ENCODE peak calls at places on chromosomes 2 and 18, in ten cellular contexts. One of them, this sample, is unnamed.

GRCh38 chr2:137770161-137770560 is 194.1 kb upstream of the HNMT start:
- DNase-seq in substantia nigra: no peak
- DNase-seq in activated CD8-positive, alpha-beta memory T cell treated with anti-CD3 and anti-CD28 coated beads, Interleukin-2, amount 50 U/mL, for 48 hours: no peak
- DNase-seq in activated effector memory CD4-positive, alpha-beta T cell treated with anti-CD3 and anti-CD28 coated beads, Interleukin-2, amount 50 U/mL, for 16 hours: no peak
- DNase-seq in memory B cell: no peak
- DNase-seq in activated T-helper 1 cell treated with anti-CD3 and anti-CD28 coated beads, Interleukin-2, amount 50 U/mL, for 16 hours: no peak
- DNase-seq in stimulated activated CD4-positive, alpha-beta T cell treated with anti-CD3 and anti-CD28 coated beads, Interleukin-1b, Interleukin-23, amount 100 ng/mL, for 24 hours: no peak
- DNase-seq in AG04449: no peak
- DNase-seq in DND-41: no peak
- DNase-seq in endothelial cell: no peak
- DNase-seq in this sample: no peak

GRCh38 chr18:62877448-62878221 is 162.3 kb downstream of the PHLPP1 start:
- DNase-seq in memory B cell: no peak
- DNase-seq in activated CD8-positive, alpha-beta memory T cell treated with anti-CD3 and anti-CD28 coated beads, Interleukin-2, amount 50 U/mL, for 48 hours: no peak
- DNase-seq in substantia nigra: no peak
- DNase-seq in activated T-helper 1 cell treated with anti-CD3 and anti-CD28 coated beads, Interleukin-2, amount 50 U/mL, for 16 hours: no peak
- DNase-seq in endothelial cell: no peak
- DNase-seq in AG04449: peak
- DNase-seq in DND-41: no peak
- DNase-seq in stimulated activated CD4-positive, alpha-beta T cell treated with anti-CD3 and anti-CD28 coated beads, Interleukin-1b, Interleukin-23, amount 100 ng/mL, for 24 hours: no peak
- DNase-seq in activated effector memory CD4-positive, alpha-beta T cell treated with anti-CD3 and anti-CD28 coated beads, Interleukin-2, amount 50 U/mL, for 16 hours: no peak
- DNase-seq in this sample: peak

GRCh38 chr18:9181275-9181674 is 44.7 kb downstream of the ANKRD12 start:
- DNase-seq in activated CD8-positive, alpha-beta memory T cell treated with anti-CD3 and anti-CD28 coated beads, Interleukin-2, amount 50 U/mL, for 48 hours: no peak
- DNase-seq in AG04449: no peak
- DNase-seq in activated T-helper 1 cell treated with anti-CD3 and anti-CD28 coated beads, Interleukin-2, amount 50 U/mL, for 16 hours: no peak
- DNase-seq in stimulated activated CD4-positive, alpha-beta T cell treated with anti-CD3 and anti-CD28 coated beads, Interleukin-1b, Interleukin-23, amount 100 ng/mL, for 24 hours: no peak
- DNase-seq in activated effector memory CD4-positive, alpha-beta T cell treated with anti-CD3 and anti-CD28 coated beads, Interleukin-2, amount 50 U/mL, for 16 hours: no peak
- DNase-seq in endothelial cell: no peak
- DNase-seq in substantia nigra: no peak
- DNase-seq in memory B cell: no peak
- DNase-seq in DND-41: no peak
- DNase-seq in this sample: no peak

GRCh38 chr2:189783451-189783926 is 650 bp downstream of the ORMDL1 start:
- DNase-seq in DND-41: no peak
- DNase-seq in activated effector memory CD4-positive, alpha-beta T cell treated with anti-CD3 and anti-CD28 coated beads, Interleukin-2, amount 50 U/mL, for 16 hours: no peak
- DNase-seq in activated T-helper 1 cell treated with anti-CD3 and anti-CD28 coated beads, Interleukin-2, amount 50 U/mL, for 16 hours: no peak
- DNase-seq in activated CD8-positive, alpha-beta memory T cell treated with anti-CD3 and anti-CD28 coated beads, Interleukin-2, amount 50 U/mL, for 48 hours: no peak
- DNase-seq in endothelial cell: no peak
- DNase-seq in stimulated activated CD4-positive, alpha-beta T cell treated with anti-CD3 and anti-CD28 coated beads, Interleukin-1b, Interleukin-23, amount 100 ng/mL, for 24 hours: no peak
- DNase-seq in AG04449: no peak
- DNase-seq in memory B cell: no peak
- DNase-seq in substantia nigra: no peak
- DNase-seq in this sample: peak

GRCh38 chr2:55587-56448 is 9.5 kb upstream of the FAM110C start:
- DNase-seq in substantia nigra: no peak
- DNase-seq in activated CD8-positive, alpha-beta memory T cell treated with anti-CD3 and anti-CD28 coated beads, Interleukin-2, amount 50 U/mL, for 48 hours: no peak
- DNase-seq in endothelial cell: no peak
- DNase-seq in stimulated activated CD4-positive, alpha-beta T cell treated with anti-CD3 and anti-CD28 coated beads, Interleukin-1b, Interleukin-23, amount 100 ng/mL, for 24 hours: no peak
- DNase-seq in AG04449: no peak
- DNase-seq in DND-41: no peak
- DNase-seq in activated T-helper 1 cell treated with anti-CD3 and anti-CD28 coated beads, Interleukin-2, amount 50 U/mL, for 16 hours: no peak
- DNase-seq in memory B cell: no peak
- DNase-seq in activated effector memory CD4-positive, alpha-beta T cell treated with anti-CD3 and anti-CD28 coated beads, Interleukin-2, amount 50 U/mL, for 16 hours: no peak
- DNase-seq in this sample: no peak

GRCh38 chr2:151315381-151315903 is 26.0 kb upstream of the NMI start:
- DNase-seq in endothelial cell: no peak
- DNase-seq in activated effector memory CD4-positive, alpha-beta T cell treated with anti-CD3 and anti-CD28 coated beads, Interleukin-2, amount 50 U/mL, for 16 hours: no peak
- DNase-seq in substantia nigra: peak
- DNase-seq in memory B cell: no peak
- DNase-seq in activated CD8-positive, alpha-beta memory T cell treated with anti-CD3 and anti-CD28 coated beads, Interleukin-2, amount 50 U/mL, for 48 hours: no peak
- DNase-seq in DND-41: no peak
- DNase-seq in stimulated activated CD4-positive, alpha-beta T cell treated with anti-CD3 and anti-CD28 coated beads, Interleukin-1b, Interleukin-23, amount 100 ng/mL, for 24 hours: no peak
- DNase-seq in activated T-helper 1 cell treated with anti-CD3 and anti-CD28 coated beads, Interleukin-2, amount 50 U/mL, for 16 hours: no peak
- DNase-seq in AG04449: no peak
- DNase-seq in this sample: peak

GRCh38 chr2:25294573-25295462 is 46.9 kb downstream of the DNMT3A start:
- DNase-seq in stimulated activated CD4-positive, alpha-beta T cell treated with anti-CD3 and anti-CD28 coated beads, Interleukin-1b, Interleukin-23, amount 100 ng/mL, for 24 hours: no peak
- DNase-seq in substantia nigra: peak
- DNase-seq in activated T-helper 1 cell treated with anti-CD3 and anti-CD28 coated beads, Interleukin-2, amount 50 U/mL, for 16 hours: peak
- DNase-seq in endothelial cell: peak
- DNase-seq in AG04449: no peak
- DNase-seq in activated effector memory CD4-positive, alpha-beta T cell treated with anti-CD3 and anti-CD28 coated beads, Interleukin-2, amount 50 U/mL, for 16 hours: peak
- DNase-seq in activated CD8-positive, alpha-beta memory T cell treated with anti-CD3 and anti-CD28 coated beads, Interleukin-2, amount 50 U/mL, for 48 hours: peak
- DNase-seq in DND-41: peak
- DNase-seq in memory B cell: peak
- DNase-seq in this sample: no peak

GRCh38 chr2:55590810-55591440 is 26.5 kb downstream of the PPP4R3B start:
- DNase-seq in memory B cell: no peak
- DNase-seq in stimulated activated CD4-positive, alpha-beta T cell treated with anti-CD3 and anti-CD28 coated beads, Interleukin-1b, Interleukin-23, amount 100 ng/mL, for 24 hours: no peak
- DNase-seq in activated effector memory CD4-positive, alpha-beta T cell treated with anti-CD3 and anti-CD28 coated beads, Interleukin-2, amount 50 U/mL, for 16 hours: no peak
- DNase-seq in endothelial cell: no peak
- DNase-seq in AG04449: peak
- DNase-seq in activated CD8-positive, alpha-beta memory T cell treated with anti-CD3 and anti-CD28 coated beads, Interleukin-2, amount 50 U/mL, for 48 hours: no peak
- DNase-seq in activated T-helper 1 cell treated with anti-CD3 and anti-CD28 coated beads, Interleukin-2, amount 50 U/mL, for 16 hours: no peak
- DNase-seq in DND-41: no peak
- DNase-seq in substantia nigra: no peak
- DNase-seq in this sample: no peak

GRCh38 chr18:64474279-64474678 is 325.4 kb upstream of the LINC00305 start:
- DNase-seq in stimulated activated CD4-positive, alpha-beta T cell treated with anti-CD3 and anti-CD28 coated beads, Interleukin-1b, Interleukin-23, amount 100 ng/mL, for 24 hours: no peak
- DNase-seq in activated effector memory CD4-positive, alpha-beta T cell treated with anti-CD3 and anti-CD28 coated beads, Interleukin-2, amount 50 U/mL, for 16 hours: no peak
- DNase-seq in AG04449: no peak
- DNase-seq in memory B cell: no peak
- DNase-seq in substantia nigra: no peak
- DNase-seq in activated T-helper 1 cell treated with anti-CD3 and anti-CD28 coated beads, Interleukin-2, amount 50 U/mL, for 16 hours: no peak
- DNase-seq in DND-41: no peak
- DNase-seq in endothelial cell: no peak
- DNase-seq in activated CD8-positive, alpha-beta memory T cell treated with anti-CD3 and anti-CD28 coated beads, Interleukin-2, amount 50 U/mL, for 48 hours: no peak
- DNase-seq in this sample: no peak

GRCh38 chr18:11387880-11388279 is 221.5 kb upstream of the SLC35G4 start:
- DNase-seq in substantia nigra: peak
- DNase-seq in memory B cell: no peak
- DNase-seq in activated effector memory CD4-positive, alpha-beta T cell treated with anti-CD3 and anti-CD28 coated beads, Interleukin-2, amount 50 U/mL, for 16 hours: no peak
- DNase-seq in AG04449: no peak
- DNase-seq in stimulated activated CD4-positive, alpha-beta T cell treated with anti-CD3 and anti-CD28 coated beads, Interleukin-1b, Interleukin-23, amount 100 ng/mL, for 24 hours: no peak
- DNase-seq in activated CD8-positive, alpha-beta memory T cell treated with anti-CD3 and anti-CD28 coated beads, Interleukin-2, amount 50 U/mL, for 48 hours: no peak
- DNase-seq in DND-41: no peak
- DNase-seq in endothelial cell: no peak
- DNase-seq in activated T-helper 1 cell treated with anti-CD3 and anti-CD28 coated beads, Interleukin-2, amount 50 U/mL, for 16 hours: no peak
- DNase-seq in this sample: no peak

GRCh38 chr18:35510071-35511010 is 12.6 kb upstream of the INO80C start:
- DNase-seq in endothelial cell: no peak
- DNase-seq in activated T-helper 1 cell treated with anti-CD3 and anti-CD28 coated beads, Interleukin-2, amount 50 U/mL, for 16 hours: no peak
- DNase-seq in DND-41: no peak
- DNase-seq in activated CD8-positive, alpha-beta memory T cell treated with anti-CD3 and anti-CD28 coated beads, Interleukin-2, amount 50 U/mL, for 48 hours: no peak
- DNase-seq in memory B cell: peak
- DNase-seq in stimulated activated CD4-positive, alpha-beta T cell treated with anti-CD3 and anti-CD28 coated beads, Interleukin-1b, Interleukin-23, amount 100 ng/mL, for 24 hours: no peak
- DNase-seq in substantia nigra: no peak
- DNase-seq in AG04449: no peak
- DNase-seq in activated effector memory CD4-positive, alpha-beta T cell treated with anti-CD3 and anti-CD28 coated beads, Interleukin-2, amount 50 U/mL, for 16 hours: no peak
- DNase-seq in this sample: no peak

GRCh38 chr2:42877532-42877931 is 85.1 kb upstream of the HAAO start:
- DNase-seq in AG04449: no peak
- DNase-seq in memory B cell: no peak
- DNase-seq in activated CD8-positive, alpha-beta memory T cell treated with anti-CD3 and anti-CD28 coated beads, Interleukin-2, amount 50 U/mL, for 48 hours: peak
- DNase-seq in activated T-helper 1 cell treated with anti-CD3 and anti-CD28 coated beads, Interleukin-2, amount 50 U/mL, for 16 hours: no peak
- DNase-seq in activated effector memory CD4-positive, alpha-beta T cell treated with anti-CD3 and anti-CD28 coated beads, Interleukin-2, amount 50 U/mL, for 16 hours: no peak
- DNase-seq in stimulated activated CD4-positive, alpha-beta T cell treated with anti-CD3 and anti-CD28 coated beads, Interleukin-1b, Interleukin-23, amount 100 ng/mL, for 24 hours: no peak
- DNase-seq in substantia nigra: no peak
- DNase-seq in endothelial cell: no peak
- DNase-seq in DND-41: no peak
- DNase-seq in this sample: no peak

GRCh38 chr2:8680931-8681760 is 710 bp upstream of the ID2 start:
- DNase-seq in activated effector memory CD4-positive, alpha-beta T cell treated with anti-CD3 and anti-CD28 coated beads, Interleukin-2, amount 50 U/mL, for 16 hours: peak
- DNase-seq in DND-41: peak
- DNase-seq in activated CD8-positive, alpha-beta memory T cell treated with anti-CD3 and anti-CD28 coated beads, Interleukin-2, amount 50 U/mL, for 48 hours: peak
- DNase-seq in substantia nigra: no peak
- DNase-seq in activated T-helper 1 cell treated with anti-CD3 and anti-CD28 coated beads, Interleukin-2, amount 50 U/mL, for 16 hours: peak
- DNase-seq in memory B cell: peak
- DNase-seq in AG04449: no peak
- DNase-seq in stimulated activated CD4-positive, alpha-beta T cell treated with anti-CD3 and anti-CD28 coated beads, Interleukin-1b, Interleukin-23, amount 100 ng/mL, for 24 hours: peak
- DNase-seq in endothelial cell: peak
- DNase-seq in this sample: peak

GRCh38 chr2:197571622-197572271 is 55.9 kb downstream of the MOB4 start:
- DNase-seq in DND-41: no peak
- DNase-seq in activated effector memory CD4-positive, alpha-beta T cell treated with anti-CD3 and anti-CD28 coated beads, Interleukin-2, amount 50 U/mL, for 16 hours: no peak
- DNase-seq in AG04449: no peak
- DNase-seq in endothelial cell: no peak
- DNase-seq in memory B cell: no peak
- DNase-seq in stimulated activated CD4-positive, alpha-beta T cell treated with anti-CD3 and anti-CD28 coated beads, Interleukin-1b, Interleukin-23, amount 100 ng/mL, for 24 hours: no peak
- DNase-seq in activated T-helper 1 cell treated with anti-CD3 and anti-CD28 coated beads, Interleukin-2, amount 50 U/mL, for 16 hours: no peak
- DNase-seq in activated CD8-positive, alpha-beta memory T cell treated with anti-CD3 and anti-CD28 coated beads, Interleukin-2, amount 50 U/mL, for 48 hours: no peak
- DNase-seq in substantia nigra: no peak
- DNase-seq in this sample: peak

GRCh38 chr2:42876280-42876840 is 84.0 kb upstream of the HAAO start:
- DNase-seq in activated CD8-positive, alpha-beta memory T cell treated with anti-CD3 and anti-CD28 coated beads, Interleukin-2, amount 50 U/mL, for 48 hours: peak
- DNase-seq in memory B cell: no peak
- DNase-seq in activated effector memory CD4-positive, alpha-beta T cell treated with anti-CD3 and anti-CD28 coated beads, Interleukin-2, amount 50 U/mL, for 16 hours: no peak
- DNase-seq in endothelial cell: no peak
- DNase-seq in stimulated activated CD4-positive, alpha-beta T cell treated with anti-CD3 and anti-CD28 coated beads, Interleukin-1b, Interleukin-23, amount 100 ng/mL, for 24 hours: no peak
- DNase-seq in DND-41: no peak
- DNase-seq in AG04449: no peak
- DNase-seq in activated T-helper 1 cell treated with anti-CD3 and anti-CD28 coated beads, Interleukin-2, amount 50 U/mL, for 16 hours: no peak
- DNase-seq in substantia nigra: no peak
- DNase-seq in this sample: no peak

GRCh38 chr2:106192752-106193490 is 1.2 kb downstream of the UXS1 start:
- DNase-seq in activated T-helper 1 cell treated with anti-CD3 and anti-CD28 coated beads, Interleukin-2, amount 50 U/mL, for 16 hours: peak
- DNase-seq in endothelial cell: peak
- DNase-seq in stimulated activated CD4-positive, alpha-beta T cell treated with anti-CD3 and anti-CD28 coated beads, Interleukin-1b, Interleukin-23, amount 100 ng/mL, for 24 hours: peak
- DNase-seq in AG04449: peak
- DNase-seq in memory B cell: peak
- DNase-seq in DND-41: peak
- DNase-seq in substantia nigra: no peak
- DNase-seq in activated effector memory CD4-positive, alpha-beta T cell treated with anti-CD3 and anti-CD28 coated beads, Interleukin-2, amount 50 U/mL, for 16 hours: peak
- DNase-seq in activated CD8-positive, alpha-beta memory T cell treated with anti-CD3 and anti-CD28 coated beads, Interleukin-2, amount 50 U/mL, for 48 hours: peak
- DNase-seq in this sample: peak

GRCh38 chr2:30266051-30266621 is 34.8 kb downstream of the LBH start:
- DNase-seq in AG04449: no peak
- DNase-seq in activated T-helper 1 cell treated with anti-CD3 and anti-CD28 coated beads, Interleukin-2, amount 50 U/mL, for 16 hours: peak
- DNase-seq in activated effector memory CD4-positive, alpha-beta T cell treated with anti-CD3 and anti-CD28 coated beads, Interleukin-2, amount 50 U/mL, for 16 hours: peak
- DNase-seq in stimulated activated CD4-positive, alpha-beta T cell treated with anti-CD3 and anti-CD28 coated beads, Interleukin-1b, Interleukin-23, amount 100 ng/mL, for 24 hours: no peak
- DNase-seq in activated CD8-positive, alpha-beta memory T cell treated with anti-CD3 and anti-CD28 coated beads, Interleukin-2, amount 50 U/mL, for 48 hours: peak
- DNase-seq in endothelial cell: no peak
- DNase-seq in DND-41: no peak
- DNase-seq in substantia nigra: no peak
- DNase-seq in memory B cell: peak
- DNase-seq in this sample: no peak

GRCh38 chr2:69827796-69828540 is 1.5 kb upstream of the GMCL1 start:
- DNase-seq in DND-41: no peak
- DNase-seq in endothelial cell: no peak
- DNase-seq in memory B cell: no peak
- DNase-seq in substantia nigra: no peak
- DNase-seq in activated effector memory CD4-positive, alpha-beta T cell treated with anti-CD3 and anti-CD28 coated beads, Interleukin-2, amount 50 U/mL, for 16 hours: no peak
- DNase-seq in stimulated activated CD4-positive, alpha-beta T cell treated with anti-CD3 and anti-CD28 coated beads, Interleukin-1b, Interleukin-23, amount 100 ng/mL, for 24 hours: no peak
- DNase-seq in AG04449: no peak
- DNase-seq in activated T-helper 1 cell treated with anti-CD3 and anti-CD28 coated beads, Interleukin-2, amount 50 U/mL, for 16 hours: no peak
- DNase-seq in activated CD8-positive, alpha-beta memory T cell treated with anti-CD3 and anti-CD28 coated beads, Interleukin-2, amount 50 U/mL, for 48 hours: no peak
- DNase-seq in this sample: no peak

GRCh38 chr2:8511868-8512612 is 169.8 kb upstream of the ID2 start:
- DNase-seq in AG04449: peak
- DNase-seq in stimulated activated CD4-positive, alpha-beta T cell treated with anti-CD3 and anti-CD28 coated beads, Interleukin-1b, Interleukin-23, amount 100 ng/mL, for 24 hours: no peak
- DNase-seq in activated T-helper 1 cell treated with anti-CD3 and anti-CD28 coated beads, Interleukin-2, amount 50 U/mL, for 16 hours: no peak
- DNase-seq in endothelial cell: no peak
- DNase-seq in activated effector memory CD4-positive, alpha-beta T cell treated with anti-CD3 and anti-CD28 coated beads, Interleukin-2, amount 50 U/mL, for 16 hours: no peak
- DNase-seq in DND-41: no peak
- DNase-seq in activated CD8-positive, alpha-beta memory T cell treated with anti-CD3 and anti-CD28 coated beads, Interleukin-2, amount 50 U/mL, for 48 hours: no peak
- DNase-seq in memory B cell: no peak
- DNase-seq in substantia nigra: no peak
- DNase-seq in this sample: peak

GRCh38 chr2:151878655-151879563 is 50.7 kb upstream of the ARL5A start:
- DNase-seq in memory B cell: no peak
- DNase-seq in activated effector memory CD4-positive, alpha-beta T cell treated with anti-CD3 and anti-CD28 coated beads, Interleukin-2, amount 50 U/mL, for 16 hours: no peak
- DNase-seq in activated T-helper 1 cell treated with anti-CD3 and anti-CD28 coated beads, Interleukin-2, amount 50 U/mL, for 16 hours: no peak
- DNase-seq in substantia nigra: no peak
- DNase-seq in AG04449: no peak
- DNase-seq in stimulated activated CD4-positive, alpha-beta T cell treated with anti-CD3 and anti-CD28 coated beads, Interleukin-1b, Interleukin-23, amount 100 ng/mL, for 24 hours: no peak
- DNase-seq in endothelial cell: no peak
- DNase-seq in DND-41: no peak
- DNase-seq in activated CD8-positive, alpha-beta memory T cell treated with anti-CD3 and anti-CD28 coated beads, Interleukin-2, amount 50 U/mL, for 48 hours: no peak
- DNase-seq in this sample: peak

GRCh38 chr18:25896178-25896780 is 194.1 kb downstream of the SS18 start:
- DNase-seq in stimulated activated CD4-positive, alpha-beta T cell treated with anti-CD3 and anti-CD28 coated beads, Interleukin-1b, Interleukin-23, amount 100 ng/mL, for 24 hours: no peak
- DNase-seq in activated effector memory CD4-positive, alpha-beta T cell treated with anti-CD3 and anti-CD28 coated beads, Interleukin-2, amount 50 U/mL, for 16 hours: no peak
- DNase-seq in substantia nigra: no peak
- DNase-seq in DND-41: peak
- DNase-seq in AG04449: no peak
- DNase-seq in endothelial cell: peak
- DNase-seq in activated T-helper 1 cell treated with anti-CD3 and anti-CD28 coated beads, Interleukin-2, amount 50 U/mL, for 16 hours: no peak
- DNase-seq in activated CD8-positive, alpha-beta memory T cell treated with anti-CD3 and anti-CD28 coated beads, Interleukin-2, amount 50 U/mL, for 48 hours: no peak
- DNase-seq in memory B cell: peak
- DNase-seq in this sample: peak

GRCh38 chr2:69166812-69167468 is 154.0 kb downstream of the ANTXR1 start:
- DNase-seq in AG04449: no peak
- DNase-seq in memory B cell: no peak
- DNase-seq in activated CD8-positive, alpha-beta memory T cell treated with anti-CD3 and anti-CD28 coated beads, Interleukin-2, amount 50 U/mL, for 48 hours: no peak
- DNase-seq in substantia nigra: no peak
- DNase-seq in activated effector memory CD4-positive, alpha-beta T cell treated with anti-CD3 and anti-CD28 coated beads, Interleukin-2, amount 50 U/mL, for 16 hours: no peak
- DNase-seq in activated T-helper 1 cell treated with anti-CD3 and anti-CD28 coated beads, Interleukin-2, amount 50 U/mL, for 16 hours: no peak
- DNase-seq in DND-41: no peak
- DNase-seq in endothelial cell: no peak
- DNase-seq in stimulated activated CD4-positive, alpha-beta T cell treated with anti-CD3 and anti-CD28 coated beads, Interleukin-1b, Interleukin-23, amount 100 ng/mL, for 24 hours: no peak
- DNase-seq in this sample: no peak

GRCh38 chr2:239706407-239706806 is 305.6 kb upstream of the HDAC4 start:
- DNase-seq in memory B cell: no peak
- DNase-seq in AG04449: no peak
- DNase-seq in activated effector memory CD4-positive, alpha-beta T cell treated with anti-CD3 and anti-CD28 coated beads, Interleukin-2, amount 50 U/mL, for 16 hours: no peak
- DNase-seq in activated T-helper 1 cell treated with anti-CD3 and anti-CD28 coated beads, Interleukin-2, amount 50 U/mL, for 16 hours: no peak
- DNase-seq in substantia nigra: no peak
- DNase-seq in stimulated activated CD4-positive, alpha-beta T cell treated with anti-CD3 and anti-CD28 coated beads, Interleukin-1b, Interleukin-23, amount 100 ng/mL, for 24 hours: no peak
- DNase-seq in activated CD8-positive, alpha-beta memory T cell treated with anti-CD3 and anti-CD28 coated beads, Interleukin-2, amount 50 U/mL, for 48 hours: peak
- DNase-seq in endothelial cell: no peak
- DNase-seq in DND-41: no peak
- DNase-seq in this sample: no peak

GRCh38 chr2:182522930-182523541 is 96.2 kb upstream of the PDE1A start:
- DNase-seq in activated CD8-positive, alpha-beta memory T cell treated with anti-CD3 and anti-CD28 coated beads, Interleukin-2, amount 50 U/mL, for 48 hours: no peak
- DNase-seq in substantia nigra: no peak
- DNase-seq in DND-41: no peak
- DNase-seq in activated T-helper 1 cell treated with anti-CD3 and anti-CD28 coated beads, Interleukin-2, amount 50 U/mL, for 16 hours: no peak
- DNase-seq in stimulated activated CD4-positive, alpha-beta T cell treated with anti-CD3 and anti-CD28 coated beads, Interleukin-1b, Interleukin-23, amount 100 ng/mL, for 24 hours: no peak
- DNase-seq in memory B cell: no peak
- DNase-seq in AG04449: no peak
- DNase-seq in activated effector memory CD4-positive, alpha-beta T cell treated with anti-CD3 and anti-CD28 coated beads, Interleukin-2, amount 50 U/mL, for 16 hours: no peak
- DNase-seq in endothelial cell: peak
- DNase-seq in this sample: no peak